ENCODE peak calls at places on chromosomes 6 and 20, in ten cellular contexts. One of them, this sample, is unnamed.

GRCh38 chr20:2585811-2586210 is 49.4 kb downstream of the TMC2 start:
- DNase-seq in heart left ventricle: no peak
- DNase-seq in neural crest cell: no peak
- DNase-seq in activated B cell treated with CpG ODN at 0.5 μM for 24 hours: no peak
- DNase-seq in neuronal stem cell: no peak
- DNase-seq in type B pancreatic cell: no peak
- DNase-seq in adipocyte: peak
- DNase-seq in CD4-positive, alpha-beta T cell: no peak
- DNase-seq in transverse colon: no peak
- DNase-seq in activated CD4-positive, CD25-positive, alpha-beta regulatory T cell: no peak
- DNase-seq in this sample: no peak

GRCh38 chr6:43188426-43188825 is 6.4 kb downstream of the CUL9 start:
- DNase-seq in heart left ventricle: no peak
- DNase-seq in neural crest cell: no peak
- DNase-seq in activated B cell treated with CpG ODN at 0.5 μM for 24 hours: no peak
- DNase-seq in neuronal stem cell: no peak
- DNase-seq in type B pancreatic cell: no peak
- DNase-seq in adipocyte: no peak
- DNase-seq in CD4-positive, alpha-beta T cell: no peak
- DNase-seq in transverse colon: no peak
- DNase-seq in activated CD4-positive, CD25-positive, alpha-beta regulatory T cell: no peak
- DNase-seq in this sample: no peak

GRCh38 chr6:165883851-165884640 is 221.0 kb upstream of the PDE10A start:
- DNase-seq in heart left ventricle: no peak
- DNase-seq in neural crest cell: no peak
- DNase-seq in activated B cell treated with CpG ODN at 0.5 μM for 24 hours: no peak
- DNase-seq in neuronal stem cell: no peak
- DNase-seq in type B pancreatic cell: no peak
- DNase-seq in adipocyte: peak
- DNase-seq in CD4-positive, alpha-beta T cell: no peak
- DNase-seq in transverse colon: no peak
- DNase-seq in activated CD4-positive, CD25-positive, alpha-beta regulatory T cell: no peak
- DNase-seq in this sample: no peak

GRCh38 chr20:8744228-8744844 is 324.6 kb upstream of the PLCB4 start:
- DNase-seq in heart left ventricle: no peak
- DNase-seq in neural crest cell: no peak
- DNase-seq in activated B cell treated with CpG ODN at 0.5 μM for 24 hours: no peak
- DNase-seq in neuronal stem cell: no peak
- DNase-seq in type B pancreatic cell: no peak
- DNase-seq in adipocyte: peak
- DNase-seq in CD4-positive, alpha-beta T cell: no peak
- DNase-seq in transverse colon: no peak
- DNase-seq in activated CD4-positive, CD25-positive, alpha-beta regulatory T cell: no peak
- DNase-seq in this sample: no peak

GRCh38 chr6:38715016-38715809 is at the start of gene DNAH8:
- DNase-seq in heart left ventricle: no peak
- DNase-seq in neural crest cell: no peak
- DNase-seq in activated B cell treated with CpG ODN at 0.5 μM for 24 hours: peak
- DNase-seq in neuronal stem cell: no peak
- DNase-seq in type B pancreatic cell: no peak
- DNase-seq in adipocyte: peak
- DNase-seq in CD4-positive, alpha-beta T cell: no peak
- DNase-seq in transverse colon: no peak
- DNase-seq in activated CD4-positive, CD25-positive, alpha-beta regulatory T cell: no peak
- DNase-seq in this sample: peak

GRCh38 chr6:157211603-157212455 is 111.5 kb downstream of the TMEM242 start:
- DNase-seq in heart left ventricle: no peak
- DNase-seq in neural crest cell: no peak
- DNase-seq in activated B cell treated with CpG ODN at 0.5 μM for 24 hours: no peak
- DNase-seq in neuronal stem cell: no peak
- DNase-seq in type B pancreatic cell: no peak
- DNase-seq in adipocyte: no peak
- DNase-seq in CD4-positive, alpha-beta T cell: no peak
- DNase-seq in transverse colon: no peak
- DNase-seq in activated CD4-positive, CD25-positive, alpha-beta regulatory T cell: no peak
- DNase-seq in this sample: no peak

GRCh38 chr6:81753709-81754678 is 1.5 kb upstream of the TENT5A start:
- DNase-seq in heart left ventricle: peak
- DNase-seq in neural crest cell: peak
- DNase-seq in activated B cell treated with CpG ODN at 0.5 μM for 24 hours: peak
- DNase-seq in neuronal stem cell: peak
- DNase-seq in type B pancreatic cell: peak
- DNase-seq in adipocyte: peak
- DNase-seq in CD4-positive, alpha-beta T cell: peak
- DNase-seq in transverse colon: peak
- DNase-seq in activated CD4-positive, CD25-positive, alpha-beta regulatory T cell: peak
- DNase-seq in this sample: peak

GRCh38 chr6:157059781-157060180 is 263.5 kb downstream of the TMEM242 start:
- DNase-seq in heart left ventricle: no peak
- DNase-seq in neural crest cell: no peak
- DNase-seq in activated B cell treated with CpG ODN at 0.5 μM for 24 hours: no peak
- DNase-seq in neuronal stem cell: peak
- DNase-seq in type B pancreatic cell: no peak
- DNase-seq in adipocyte: no peak
- DNase-seq in CD4-positive, alpha-beta T cell: no peak
- DNase-seq in transverse colon: no peak
- DNase-seq in activated CD4-positive, CD25-positive, alpha-beta regulatory T cell: no peak
- DNase-seq in this sample: peak

GRCh38 chr6:112911949-112912348 is 564.8 kb downstream of the RFPL4B start:
- DNase-seq in heart left ventricle: no peak
- DNase-seq in neural crest cell: no peak
- DNase-seq in activated B cell treated with CpG ODN at 0.5 μM for 24 hours: no peak
- DNase-seq in neuronal stem cell: no peak
- DNase-seq in type B pancreatic cell: no peak
- DNase-seq in adipocyte: peak
- DNase-seq in CD4-positive, alpha-beta T cell: no peak
- DNase-seq in transverse colon: no peak
- DNase-seq in activated CD4-positive, CD25-positive, alpha-beta regulatory T cell: no peak
- DNase-seq in this sample: no peak

GRCh38 chr6:131182991-131183425 is 47.7 kb downstream of the AKAP7 start:
- DNase-seq in heart left ventricle: no peak
- DNase-seq in neural crest cell: no peak
- DNase-seq in activated B cell treated with CpG ODN at 0.5 μM for 24 hours: no peak
- DNase-seq in neuronal stem cell: peak
- DNase-seq in type B pancreatic cell: no peak
- DNase-seq in adipocyte: peak
- DNase-seq in CD4-positive, alpha-beta T cell: no peak
- DNase-seq in transverse colon: no peak
- DNase-seq in activated CD4-positive, CD25-positive, alpha-beta regulatory T cell: no peak
- DNase-seq in this sample: peak

GRCh38 chr6:48743738-48744137 is 632.7 kb upstream of the PTCHD4 start:
- DNase-seq in heart left ventricle: no peak
- DNase-seq in neural crest cell: no peak
- DNase-seq in activated B cell treated with CpG ODN at 0.5 μM for 24 hours: no peak
- DNase-seq in neuronal stem cell: no peak
- DNase-seq in type B pancreatic cell: no peak
- DNase-seq in adipocyte: peak
- DNase-seq in CD4-positive, alpha-beta T cell: no peak
- DNase-seq in transverse colon: no peak
- DNase-seq in activated CD4-positive, CD25-positive, alpha-beta regulatory T cell: no peak
- DNase-seq in this sample: no peak

GRCh38 chr6:39347201-39347600 is 24.7 kb upstream of the KCNK16 start:
- DNase-seq in heart left ventricle: no peak
- DNase-seq in neural crest cell: no peak
- DNase-seq in activated B cell treated with CpG ODN at 0.5 μM for 24 hours: no peak
- DNase-seq in neuronal stem cell: no peak
- DNase-seq in type B pancreatic cell: no peak
- DNase-seq in adipocyte: no peak
- DNase-seq in CD4-positive, alpha-beta T cell: no peak
- DNase-seq in transverse colon: no peak
- DNase-seq in activated CD4-positive, CD25-positive, alpha-beta regulatory T cell: no peak
- DNase-seq in this sample: no peak

GRCh38 chr20:44862286-44862685 is 23.2 kb upstream of the YWHAB start:
- DNase-seq in heart left ventricle: no peak
- DNase-seq in neural crest cell: no peak
- DNase-seq in activated B cell treated with CpG ODN at 0.5 μM for 24 hours: no peak
- DNase-seq in neuronal stem cell: no peak
- DNase-seq in type B pancreatic cell: no peak
- DNase-seq in adipocyte: no peak
- DNase-seq in CD4-positive, alpha-beta T cell: no peak
- DNase-seq in transverse colon: no peak
- DNase-seq in activated CD4-positive, CD25-positive, alpha-beta regulatory T cell: no peak
- DNase-seq in this sample: no peak

GRCh38 chr6:9504191-9504590 is 910.7 kb downstream of the TFAP2A start:
- DNase-seq in heart left ventricle: no peak
- DNase-seq in neural crest cell: no peak
- DNase-seq in activated B cell treated with CpG ODN at 0.5 μM for 24 hours: no peak
- DNase-seq in neuronal stem cell: no peak
- DNase-seq in type B pancreatic cell: no peak
- DNase-seq in adipocyte: no peak
- DNase-seq in CD4-positive, alpha-beta T cell: no peak
- DNase-seq in transverse colon: no peak
- DNase-seq in activated CD4-positive, CD25-positive, alpha-beta regulatory T cell: no peak
- DNase-seq in this sample: no peak

GRCh38 chr6:106128981-106129761 is 43.0 kb downstream of the PRDM1 start:
- DNase-seq in heart left ventricle: no peak
- DNase-seq in neural crest cell: no peak
- DNase-seq in activated B cell treated with CpG ODN at 0.5 μM for 24 hours: no peak
- DNase-seq in neuronal stem cell: no peak
- DNase-seq in type B pancreatic cell: no peak
- DNase-seq in adipocyte: peak
- DNase-seq in CD4-positive, alpha-beta T cell: no peak
- DNase-seq in transverse colon: peak
- DNase-seq in activated CD4-positive, CD25-positive, alpha-beta regulatory T cell: no peak
- DNase-seq in this sample: peak

GRCh38 chr6:111614833-111615582 is 9.3 kb upstream of the TRAF3IP2 start:
- DNase-seq in heart left ventricle: no peak
- DNase-seq in neural crest cell: no peak
- DNase-seq in activated B cell treated with CpG ODN at 0.5 μM for 24 hours: no peak
- DNase-seq in neuronal stem cell: no peak
- DNase-seq in type B pancreatic cell: no peak
- DNase-seq in adipocyte: no peak
- DNase-seq in CD4-positive, alpha-beta T cell: no peak
- DNase-seq in transverse colon: peak
- DNase-seq in activated CD4-positive, CD25-positive, alpha-beta regulatory T cell: no peak
- DNase-seq in this sample: peak

GRCh38 chr20:20363449-20364015 is 4.4 kb upstream of the INSM1 start:
- DNase-seq in heart left ventricle: no peak
- DNase-seq in neural crest cell: peak
- DNase-seq in activated B cell treated with CpG ODN at 0.5 μM for 24 hours: no peak
- DNase-seq in neuronal stem cell: no peak
- DNase-seq in type B pancreatic cell: no peak
- DNase-seq in adipocyte: no peak
- DNase-seq in CD4-positive, alpha-beta T cell: no peak
- DNase-seq in transverse colon: no peak
- DNase-seq in activated CD4-positive, CD25-positive, alpha-beta regulatory T cell: no peak
- DNase-seq in this sample: peak

GRCh38 chr20:25296094-25297093 is 48.5 kb downstream of the PYGB start:
- DNase-seq in heart left ventricle: no peak
- DNase-seq in neural crest cell: no peak
- DNase-seq in activated B cell treated with CpG ODN at 0.5 μM for 24 hours: no peak
- DNase-seq in neuronal stem cell: no peak
- DNase-seq in type B pancreatic cell: no peak
- DNase-seq in adipocyte: no peak
- DNase-seq in CD4-positive, alpha-beta T cell: no peak
- DNase-seq in transverse colon: peak
- DNase-seq in activated CD4-positive, CD25-positive, alpha-beta regulatory T cell: no peak
- DNase-seq in this sample: no peak

GRCh38 chr6:87718662-87719433 is 16.8 kb upstream of the AKIRIN2 start:
- DNase-seq in heart left ventricle: no peak
- DNase-seq in neural crest cell: no peak
- DNase-seq in activated B cell treated with CpG ODN at 0.5 μM for 24 hours: no peak
- DNase-seq in neuronal stem cell: no peak
- DNase-seq in type B pancreatic cell: no peak
- DNase-seq in adipocyte: peak
- DNase-seq in CD4-positive, alpha-beta T cell: no peak
- DNase-seq in transverse colon: peak
- DNase-seq in activated CD4-positive, CD25-positive, alpha-beta regulatory T cell: no peak
- DNase-seq in this sample: no peak

GRCh38 chr6:49906511-49906910 is 40.2 kb upstream of the CRISP1 start:
- DNase-seq in heart left ventricle: no peak
- DNase-seq in neural crest cell: no peak
- DNase-seq in activated B cell treated with CpG ODN at 0.5 μM for 24 hours: no peak
- DNase-seq in neuronal stem cell: no peak
- DNase-seq in type B pancreatic cell: no peak
- DNase-seq in adipocyte: no peak
- DNase-seq in CD4-positive, alpha-beta T cell: no peak
- DNase-seq in transverse colon: no peak
- DNase-seq in activated CD4-positive, CD25-positive, alpha-beta regulatory T cell: no peak
- DNase-seq in this sample: peak

This sample was measured in retina.